ENCODE peak calls at places on chromosome 4, in five cellular contexts. A is fibroblast of lung, L is GM06990, S is omental fat pad, V is BJ. X is an unnamed sample.

GRCh38 chr4:165207431-165208321 is at the start of gene KLHL2:
- DNase-seq in S (no peak), V (no peak), L (peak), A (peak), X (peak)

GRCh38 chr4:80266902-80267380 is 477 bp downstream of the FGF5 start:
- DNase-seq in V (no peak), A (peak), L (no peak), S (no peak), X (no peak)

GRCh38 chr4:4254666-4255065 is 6.6 kb upstream of the TMEM128 start:
- DNase-seq in S (no peak), V (no peak), A (no peak), L (no peak), X (no peak)

GRCh38 chr4:766152-766515 is 59.8 kb downstream of the CPLX1 start:
- DNase-seq in V (no peak), A (peak), S (no peak), L (no peak), X (no peak)

GRCh38 chr4:56655627-56656345 is 25.3 kb downstream of the HOPX start:
- DNase-seq in A (no peak), S (no peak), V (no peak), L (peak), X (no peak)

GRCh38 chr4:54784188-54784671 is 126.5 kb downstream of the KIT start:
- DNase-seq in S (no peak), V (peak), L (no peak), A (peak), X (no peak)

GRCh38 chr4:123621072-123621705 is 224.6 kb downstream of the SPRY1 start:
- DNase-seq in V (no peak), S (no peak), L (no peak), A (no peak), X (no peak)

GRCh38 chr4:143357161-143357845 is 20.6 kb downstream of the GAB1 start:
- DNase-seq in V (no peak), L (no peak), S (no peak), A (no peak), X (no peak)

GRCh38 chr4:8015512-8015911 is 75.9 kb upstream of the AFAP1 start:
- DNase-seq in L (no peak), A (no peak), S (no peak), V (no peak), X (no peak)

GRCh38 chr4:1130318-1131186 is 17.2 kb upstream of the RNF212 start:
- DNase-seq in V (peak), L (peak), S (no peak), A (peak), X (no peak)

GRCh38 chr4:17512973-17513665 is 1.2 kb upstream of the QDPR start:
- DNase-seq in L (no peak), V (no peak), S (no peak), A (no peak), X (no peak)

GRCh38 chr4:53855886-53856260 is 208.5 kb downstream of the CHIC2 start:
- DNase-seq in A (peak), V (peak), S (no peak), L (no peak), X (no peak)

GRCh38 chr4:1321946-1322650 is 24.9 kb upstream of the UVSSA start:
- DNase-seq in A (no peak), L (no peak), V (no peak), S (no peak), X (no peak)

GRCh38 chr4:63607186-63607872 is 801.9 kb downstream of the TECRL start:
- DNase-seq in A (no peak), L (no peak), V (no peak), S (no peak), X (no peak)

GRCh38 chr4:79201976-79202375 is 123.9 kb downstream of the NAA11 start:
- DNase-seq in L (no peak), V (no peak), S (no peak), A (no peak), X (no peak)

GRCh38 chr4:74439952-74440351 is 5.0 kb upstream of the AREG start:
- DNase-seq in V (no peak), S (no peak), L (no peak), A (no peak), X (no peak)

GRCh38 chr4:156981262-156981661 is 9.7 kb upstream of the PDGFC start:
- DNase-seq in S (no peak), A (no peak), V (no peak), L (no peak), X (no peak)

GRCh38 chr4:6702761-6703160 is 6.9 kb downstream of the MRFAP1L1 start:
- DNase-seq in L (no peak), S (no peak), V (no peak), A (no peak), X (no peak)

GRCh38 chr4:93000914-93001313 is 697.1 kb downstream of the GRID2 start:
- DNase-seq in A (no peak), S (no peak), L (no peak), V (no peak), X (no peak)

GRCh38 chr4:70863099-70863790 is 23.6 kb upstream of the GRSF1 start:
- DNase-seq in V (no peak), L (peak), S (no peak), A (no peak), X (no peak)

GRCh38 chr4:112145820-112146813 is 863 bp downstream of the FAM241A start:
- DNase-seq in A (peak), L (peak), V (no peak), S (no peak), X (no peak)

DNA sequence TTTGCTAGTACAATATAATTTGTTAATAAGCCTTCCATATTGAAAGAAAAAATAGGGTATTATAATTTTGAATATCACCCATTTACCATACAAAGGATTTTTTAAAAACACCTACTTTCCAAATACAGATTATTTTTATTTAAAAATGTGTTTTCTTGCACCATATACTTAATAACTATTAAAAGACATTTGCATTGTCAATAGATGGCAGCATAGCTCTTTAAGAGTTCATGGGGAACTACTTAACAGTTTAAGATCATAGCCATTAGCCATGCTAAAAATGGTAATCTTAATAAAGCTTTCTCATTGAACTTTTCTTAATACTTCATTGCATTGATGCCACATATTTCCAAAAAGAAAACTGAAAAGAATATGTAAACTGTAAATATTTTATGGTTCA is 1995.9 kb downstream of the C4orf33 start:
- DNase-seq in A (peak), V (no peak), L (no peak), S (no peak), X (no peak)
- TF ChIP-seq CTCF in A (no peak), V (peak), L (no peak), S (no peak), X (peak)

GRCh38 chr4:159016527-159017137 is 86.2 kb upstream of the RAPGEF2 start:
- DNase-seq in L (peak), A (peak), S (no peak), V (no peak), X (no peak)
- TF ChIP-seq CTCF in L (peak), A (no peak), S (no peak), V (peak), X (peak)

GRCh38 chr4:15040916-15041463 is 38.7 kb downstream of the CPEB2 start:
- DNase-seq in S (no peak), A (peak), L (no peak), V (no peak), X (no peak)

GRCh38 chr4:15043922-15044321 is 41.6 kb downstream of the CPEB2 start:
- DNase-seq in L (no peak), V (no peak), A (peak), S (no peak), X (no peak)

GRCh38 chr4:15037923-15038541 is 35.8 kb downstream of the CPEB2 start:
- DNase-seq in V (no peak), L (no peak), S (no peak), A (no peak), X (no peak)

GRCh38 chr4:15042529-15043167 is 40.4 kb downstream of the CPEB2 start:
- DNase-seq in V (no peak), L (no peak), A (no peak), S (no peak), X (no peak)

GRCh38 chr4:15043226-15043625 is 40.9 kb downstream of the CPEB2 start:
- DNase-seq in S (no peak), A (no peak), L (no peak), V (no peak), X (no peak)
- TF ChIP-seq CTCF in S (no peak), A (no peak), L (no peak), V (no peak), X (peak)

GRCh38 chr4:107733431-107733925 is 13.4 kb upstream of the PAPSS1 start:
- DNase-seq in A (no peak), V (no peak), S (no peak), L (no peak), X (no peak)

GRCh38 chr4:107736037-107736436 is 16.0 kb upstream of the PAPSS1 start:
- DNase-seq in V (no peak), A (no peak), L (no peak), S (no peak), X (no peak)

GRCh38 chr4:107736924-107737448 is 17.0 kb upstream of the PAPSS1 start:
- DNase-seq in S (no peak), A (peak), V (no peak), L (no peak), X (peak)

GRCh38 chr4:107737470-107737869 is 17.4 kb upstream of the PAPSS1 start:
- DNase-seq in V (no peak), A (no peak), S (no peak), L (no peak), X (no peak)

GRCh38 chr4:107734120-107734519 is 14.1 kb upstream of the PAPSS1 start:
- DNase-seq in L (no peak), V (no peak), A (no peak), S (no peak), X (no peak)
- TF ChIP-seq CTCF in L (peak), V (peak), A (peak), S (no peak), X (no peak)

X was measured in D721Med.